ENCODE peak calls at places on chromosomes 5 and 9, in four cellular contexts. O is GM13976, L is B cell, A is Calu3. G is an unnamed sample.

GRCh38 chr9:93826209-93826608 is 128.9 kb downstream of the BARX1 start:
- DNase-seq in O (peak), L (peak), A (no peak), G (peak)

GRCh38 chr5:139272471-139273321 is 20.8 kb upstream of the MATR3 start:
- DNase-seq in L (no peak), O (no peak), A (peak), G (no peak)

GRCh38 chr9:123775885-123776284 is 154.0 kb downstream of the DENND1A start:
- DNase-seq in A (no peak), O (no peak), L (no peak), G (no peak)

GRCh38 chr5:157303667-157304327 is 37.9 kb downstream of the CYFIP2 start:
- DNase-seq in L (no peak), O (no peak), A (no peak), G (no peak)

GRCh38 chr5:16926417-16926816 is 9.7 kb downstream of the MYO10 start:
- DNase-seq in O (no peak), L (no peak), A (no peak), G (no peak)

GRCh38 chr5:66661149-66661548 is 65.0 kb downstream of the MAST4 start:
- DNase-seq in O (no peak), A (no peak), L (no peak), G (no peak)

GRCh38 chr5:175576591-175576990 is 81.3 kb upstream of the HRH2 start:
- DNase-seq in O (no peak), A (no peak), L (no peak), G (no peak)

GRCh38 chr5:138138949-138139775 is at the start of gene NME5:
- DNase-seq in O (peak), L (peak), A (peak), G (peak)

GRCh38 chr5:180284161-180284560 is 7.7 kb downstream of the MAPK9 start:
- DNase-seq in A (no peak), L (no peak), O (no peak), G (no peak)

GRCh38 chr9:134929560-134930158 is 11.9 kb upstream of the FCN1 start:
- DNase-seq in L (no peak), O (peak), A (no peak), G (no peak)

GRCh38 chr5:72231989-72232703 is 87.9 kb downstream of the MRPS27 start:
- DNase-seq in L (no peak), A (no peak), O (no peak), G (peak)

GRCh38 chr5:164052536-164053090 is 547.2 kb downstream of the MAT2B start:
- DNase-seq in L (no peak), A (no peak), O (no peak), G (no peak)

GRCh38 chr5:125835293-125836172 is 587.7 kb upstream of the GRAMD2B start:
- DNase-seq in O (peak), A (peak), L (peak), G (peak)

GRCh38 chr9:89923961-89924504 is 319.2 kb downstream of the GADD45G start:
- DNase-seq in A (no peak), L (peak), O (no peak), G (no peak)
- TF ChIP-seq CTCF in A (no peak), L (peak), O (no peak), G (no peak)

GRCh38 chr9:129241725-129242124 is 63.7 kb upstream of the IER5L start:
- DNase-seq in L (no peak), A (no peak), O (no peak), G (no peak)

GRCh38 chr9:129242191-129242953 is 64.3 kb upstream of the IER5L start:
- DNase-seq in A (no peak), O (no peak), L (no peak), G (no peak)

GRCh38 chr9:129240581-129241211 is 62.6 kb upstream of the IER5L start:
- DNase-seq in A (no peak), L (no peak), O (no peak), G (no peak)

GRCh38 chr9:129245276-129245675 is 67.2 kb upstream of the IER5L start:
- DNase-seq in O (no peak), L (no peak), A (no peak), G (no peak)

DNA sequence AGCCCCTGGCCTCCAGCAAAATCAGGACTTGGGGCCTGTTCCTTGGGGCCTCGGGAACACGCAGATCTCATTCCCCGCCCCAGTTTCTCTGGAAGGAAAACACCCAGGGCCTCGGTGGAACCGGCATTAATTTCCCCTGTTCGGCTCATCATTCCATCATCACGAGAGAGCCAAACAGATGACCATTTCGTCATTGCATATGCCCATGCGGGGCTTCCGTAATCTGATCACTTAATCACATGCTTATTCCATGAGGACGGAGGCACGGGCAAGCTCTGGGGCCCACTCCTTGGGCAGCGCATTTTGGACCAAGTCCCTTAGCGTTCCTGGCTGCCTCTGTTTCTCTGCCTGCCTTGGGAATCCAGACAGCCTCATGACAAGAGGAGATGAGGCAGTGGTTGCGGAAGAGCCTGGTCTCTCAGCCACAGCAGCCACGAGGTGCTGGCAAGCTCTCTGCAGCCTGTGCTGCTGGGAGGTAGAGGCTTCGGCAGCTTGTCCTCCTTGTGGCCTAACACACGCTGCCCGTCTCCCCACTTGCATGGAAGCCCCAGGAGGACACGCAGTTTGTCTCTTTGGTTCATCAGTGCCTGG is 65.0 kb upstream of the IER5L start:
- DNase-seq in L (no peak), O (no peak), A (no peak), G (no peak)
- TF ChIP-seq CTCF in L (no peak), O (no peak), A (no peak), G (no peak)

GRCh38 chr9:124941689-124942561 is 1.0 kb upstream of the GOLGA1 start:
- DNase-seq in A (peak), O (no peak), L (peak), G (peak)
- TF ChIP-seq CTCF in A (no peak), O (no peak), L (no peak), G (no peak)

GRCh38 chr9:133430244-133430643 is 8.1 kb downstream of the ADAMTS13 start:
- DNase-seq in O (no peak), A (no peak), L (no peak), G (peak)

GRCh38 chr9:133429216-133429613 is 7.0 kb downstream of the ADAMTS13 start:
- DNase-seq in L (no peak), O (peak), A (no peak), G (peak)

GRCh38 chr9:133428579-133429215 is 6.5 kb downstream of the ADAMTS13 start:
- DNase-seq in O (peak), A (no peak), L (peak), G (peak)

GRCh38 chr9:133427658-133428348 is 5.6 kb downstream of the ADAMTS13 start:
- DNase-seq in O (no peak), A (no peak), L (no peak), G (no peak)

GRCh38 chr9:133429641-133430161 is 7.5 kb downstream of the ADAMTS13 start:
- DNase-seq in A (no peak), O (peak), L (peak), G (peak)
- TF ChIP-seq CTCF in A (no peak), O (peak), L (no peak), G (no peak)

GRCh38 chr9:1726993-1727759 is 288.0 kb upstream of the SMARCA2 start:
- DNase-seq in O (no peak), A (no peak), L (peak), G (peak)
- TF ChIP-seq CTCF in O (no peak), A (no peak), L (peak), G (no peak)

DNA sequence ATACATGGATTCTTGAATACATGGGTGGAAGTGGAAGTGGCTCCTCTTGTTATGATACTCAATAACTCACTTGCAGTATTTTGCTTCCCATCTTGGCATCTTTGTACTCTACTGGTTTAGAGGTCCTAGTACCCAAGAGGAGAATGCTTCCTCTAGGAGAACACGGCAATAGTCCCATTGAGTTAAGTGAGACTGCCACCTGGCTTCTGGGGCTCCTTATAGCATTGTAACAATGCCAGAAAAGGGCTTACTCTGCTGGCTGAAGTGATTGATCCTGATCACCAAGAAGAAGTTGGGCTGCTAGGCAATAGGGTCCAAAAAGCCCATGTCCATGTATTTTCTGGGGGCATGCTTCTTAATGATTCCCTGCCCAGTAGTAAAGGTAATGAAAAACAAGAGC is 627.6 kb upstream of the SGCD start:
- DNase-seq in O (no peak), L (no peak), A (no peak), G (no peak)
- TF ChIP-seq CTCF in O (no peak), L (no peak), A (no peak), G (no peak)

G was measured in GM20000.